ENCODE peak calls at places on chromosome 20, in four cellular contexts. One of them, this sample, is unnamed.

GRCh38 chr20:2946988-2947961 is 74.0 kb downstream of the PTPRA start:
- DNase-seq in HepG2: peak
- DNase-seq in K562: peak
- DNase-seq in GM12878: no peak
- DNase-seq in this sample: peak

GRCh38 chr20:44206132-44206531 is 4.4 kb downstream of the OSER1 start:
- DNase-seq in HepG2: peak
- DNase-seq in K562: no peak
- DNase-seq in GM12878: no peak
- DNase-seq in this sample: no peak

GRCh38 chr20:63350196-63350595 is 11.0 kb downstream of the CHRNA4 start:
- DNase-seq in HepG2: no peak
- DNase-seq in K562: no peak
- DNase-seq in GM12878: no peak
- DNase-seq in this sample: no peak

GRCh38 chr20:61956396-61957342 is 109.0 kb downstream of the TAF4 start:
- DNase-seq in HepG2: peak
- DNase-seq in K562: no peak
- DNase-seq in GM12878: no peak
- DNase-seq in this sample: no peak

GRCh38 chr20:32961956-32962517 is 42.2 kb downstream of the SUN5 start:
- DNase-seq in HepG2: no peak
- DNase-seq in K562: no peak
- DNase-seq in GM12878: no peak
- DNase-seq in this sample: peak

GRCh38 chr20:21941941-21942805 is 236.7 kb downstream of the PAX1 start:
- DNase-seq in HepG2: no peak
- DNase-seq in K562: no peak
- DNase-seq in GM12878: no peak
- DNase-seq in this sample: no peak

GRCh38 chr20:50153153-50153499 is 397 bp downstream of the PEDS1 start:
- DNase-seq in HepG2: no peak
- DNase-seq in K562: no peak
- DNase-seq in GM12878: no peak
- DNase-seq in this sample: no peak

GRCh38 chr20:48995599-48995998 is 50.5 kb upstream of the CSE1L start:
- DNase-seq in HepG2: no peak
- DNase-seq in K562: no peak
- DNase-seq in GM12878: no peak
- DNase-seq in this sample: no peak

GRCh38 chr20:23100021-23100753 is 14.1 kb upstream of the CD93 start:
- DNase-seq in HepG2: no peak
- DNase-seq in K562: no peak
- DNase-seq in GM12878: no peak
- DNase-seq in this sample: no peak

GRCh38 chr20:23508896-23509579 is 18.1 kb downstream of the CST8 start:
- DNase-seq in HepG2: no peak
- DNase-seq in K562: no peak
- DNase-seq in GM12878: no peak
- DNase-seq in this sample: no peak

GRCh38 chr20:9306521-9306920 is 207.9 kb upstream of the LAMP5 start:
- DNase-seq in HepG2: peak
- DNase-seq in K562: no peak
- DNase-seq in GM12878: no peak
- DNase-seq in this sample: no peak

GRCh38 chr20:37833172-37833915 is 69.6 kb upstream of the VSTM2L start:
- DNase-seq in HepG2: no peak
- DNase-seq in K562: no peak
- DNase-seq in GM12878: no peak
- DNase-seq in this sample: no peak

GRCh38 chr20:25227317-25227831 is 20.5 kb upstream of the PYGB start:
- DNase-seq in HepG2: peak
- DNase-seq in K562: no peak
- DNase-seq in GM12878: no peak
- DNase-seq in this sample: no peak

GRCh38 chr20:50671626-50672025 is 19.7 kb downstream of the RIPOR3 start:
- DNase-seq in HepG2: no peak
- DNase-seq in K562: no peak
- DNase-seq in GM12878: no peak
- DNase-seq in this sample: no peak

GRCh38 chr20:53679597-53680309 is 86.1 kb upstream of the ZNF217 start:
- DNase-seq in HepG2: peak
- DNase-seq in K562: no peak
- DNase-seq in GM12878: no peak
- DNase-seq in this sample: no peak
- TF ChIP-seq TARDBP in HepG2: no peak
- TF ChIP-seq TARDBP in K562: no peak
- TF ChIP-seq TARDBP in GM12878: no peak
- TF ChIP-seq TARDBP in this sample: no peak

DNA sequence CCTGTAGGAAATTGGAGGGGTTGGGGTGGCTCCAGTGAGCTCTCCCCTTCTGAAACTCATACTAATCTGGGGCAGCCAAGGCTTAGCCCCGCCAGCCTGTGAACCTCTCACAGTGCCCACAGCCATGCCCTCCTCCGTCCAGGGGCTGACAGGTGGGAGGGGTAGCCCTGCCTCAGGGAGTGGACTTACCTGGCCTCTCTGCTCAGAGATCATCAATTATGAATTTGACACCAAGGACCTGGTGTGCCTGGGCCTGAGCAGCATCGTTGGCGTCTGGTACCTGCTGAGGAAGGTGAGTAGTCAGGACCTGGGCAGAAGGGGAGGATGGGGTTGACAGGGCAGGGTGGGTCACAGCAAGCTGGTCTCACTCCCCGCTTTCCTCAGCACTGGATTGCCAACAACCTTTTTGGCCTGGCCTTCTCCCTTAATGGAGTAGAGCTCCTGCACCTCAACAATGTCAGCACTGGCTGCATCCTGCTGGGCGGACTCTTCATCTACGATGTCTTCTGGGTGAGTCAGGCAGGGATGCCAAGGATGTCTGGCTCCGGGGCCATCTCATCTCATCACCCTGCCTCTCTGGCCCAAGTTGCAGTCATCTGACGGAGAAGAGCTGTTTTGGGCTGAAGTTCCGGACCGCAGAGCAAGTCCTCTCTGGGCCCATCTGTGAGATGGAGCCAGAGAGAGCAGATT is 34.7 kb downstream of the HM13 start:
- DNase-seq in HepG2: no peak
- DNase-seq in K562: no peak
- DNase-seq in GM12878: no peak
- DNase-seq in this sample: no peak
- TF ChIP-seq FOXM1 in HepG2: no peak
- TF ChIP-seq FOXM1 in K562: no peak
- TF ChIP-seq FOXM1 in GM12878: no peak
- TF ChIP-seq FOXM1 in this sample: no peak

DNA sequence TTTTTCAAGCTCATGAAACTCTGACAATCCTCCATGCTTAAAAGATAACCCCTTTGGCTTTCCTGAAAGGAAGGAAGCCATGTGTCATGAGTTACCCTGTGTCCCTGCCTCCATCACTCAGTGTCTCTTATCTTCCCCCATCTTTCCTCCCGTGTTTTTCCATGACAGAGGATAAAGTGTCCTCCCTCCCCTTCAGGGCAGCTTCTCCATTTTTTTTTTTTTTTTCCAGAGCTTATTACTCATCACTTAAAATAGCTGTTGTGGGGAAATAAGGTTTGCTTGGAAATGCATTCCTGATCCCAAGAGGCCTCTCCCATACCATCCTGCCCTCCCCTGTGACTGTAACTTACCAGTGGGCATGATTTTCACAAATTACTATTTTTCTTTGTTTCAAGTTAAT is 614.3 kb upstream of the FLRT3 start:
- DNase-seq in HepG2: peak
- DNase-seq in K562: no peak
- DNase-seq in GM12878: no peak
- DNase-seq in this sample: no peak
- TF ChIP-seq TARDBP in HepG2: no peak
- TF ChIP-seq TARDBP in K562: no peak
- TF ChIP-seq TARDBP in GM12878: no peak
- TF ChIP-seq TARDBP in this sample: no peak

DNA sequence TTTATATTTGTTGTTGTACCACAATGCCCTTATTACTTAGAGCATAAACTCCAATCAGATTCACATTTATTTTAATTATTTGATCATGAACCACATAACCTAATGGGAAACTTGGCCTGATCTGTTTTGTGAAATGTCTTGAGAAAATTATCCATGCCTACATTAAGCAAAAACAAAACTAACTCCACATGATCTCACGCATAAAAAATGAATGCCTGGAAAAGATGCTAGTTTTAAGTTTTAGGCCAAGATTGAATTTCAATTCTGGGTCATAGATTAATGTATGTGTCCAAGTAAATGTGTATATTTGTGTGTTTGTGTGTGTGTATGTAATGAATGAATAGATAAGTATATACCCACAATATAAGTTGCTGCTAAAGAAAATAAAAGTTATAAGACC is 97.4 kb downstream of the JAG1 start:
- DNase-seq in HepG2: no peak
- DNase-seq in K562: no peak
- DNase-seq in GM12878: no peak
- DNase-seq in this sample: no peak
- TF ChIP-seq FOXM1 in HepG2: no peak
- TF ChIP-seq FOXM1 in K562: no peak
- TF ChIP-seq FOXM1 in GM12878: no peak
- TF ChIP-seq FOXM1 in this sample: no peak

GRCh38 chr20:17895641-17896246 is 72.8 kb downstream of the SNX5 start:
- DNase-seq in HepG2: no peak
- DNase-seq in K562: peak
- DNase-seq in GM12878: peak
- DNase-seq in this sample: no peak

GRCh38 chr20:17897566-17898307 is 70.9 kb downstream of the SNX5 start:
- DNase-seq in HepG2: no peak
- DNase-seq in K562: no peak
- DNase-seq in GM12878: no peak
- DNase-seq in this sample: no peak

GRCh38 chr20:17896771-17897369 is 71.7 kb downstream of the SNX5 start:
- DNase-seq in HepG2: peak
- DNase-seq in K562: no peak
- DNase-seq in GM12878: peak
- DNase-seq in this sample: no peak

GRCh38 chr20:17898548-17898994 is 70.0 kb downstream of the SNX5 start:
- DNase-seq in HepG2: peak
- DNase-seq in K562: peak
- DNase-seq in GM12878: no peak
- DNase-seq in this sample: peak

GRCh38 chr20:17896247-17896723 is 72.3 kb downstream of the SNX5 start:
- DNase-seq in HepG2: no peak
- DNase-seq in K562: no peak
- DNase-seq in GM12878: no peak
- DNase-seq in this sample: no peak
- TF ChIP-seq TARDBP in HepG2: no peak
- TF ChIP-seq TARDBP in K562: no peak
- TF ChIP-seq TARDBP in GM12878: no peak
- TF ChIP-seq TARDBP in this sample: no peak